ENCODE peak calls at places on chromosomes 4 and X, in five cellular contexts. M is upper lobe of left lung, K is adipocyte, W is A549, A is HCT116. C is an unnamed sample. For H3K4me1, the result is how much of the 10 kb centered on the place peaks cover.

GRCh38 chrX:151988706-151989299 is 14.3 kb upstream of the GABRE start:
- DNase-seq in M (no peak), K (no peak), W (no peak), A (no peak), C (no peak)

GRCh38 chrX:39497717-39498265 is 600.0 kb downstream of the BCOR start:
- DNase-seq in M (peak), K (no peak), W (no peak), A (no peak), C (no peak)

GRCh38 chr4:74583757-74584156 is 138.8 kb downstream of the AREG start:
- DNase-seq in M (no peak), K (peak), W (no peak), A (no peak), C (peak)

GRCh38 chr4:78331965-78332364 is 219.6 kb upstream of the ANXA3 start:
- DNase-seq in M (no peak), K (no peak), W (no peak), A (no peak), C (no peak)

GRCh38 chr4:118734491-118735205 is 49.5 kb downstream of the METTL14 start:
- DNase-seq in M (no peak), K (peak), W (no peak), A (no peak), C (no peak)

GRCh38 chrX:3175659-3176438 is 134.6 kb downstream of the ARSF start:
- DNase-seq in M (no peak), K (peak), W (no peak), A (no peak), C (peak)

GRCh38 chr4:100189820-100190642 is at the start of gene DDIT4L:
- DNase-seq in M (peak), K (peak), W (peak), A (peak), C (peak)

GRCh38 chrX:1448793-1449580 is 3.7 kb downstream of the ASMTL start:
- DNase-seq in M (peak), K (no peak), W (no peak), A (no peak), C (no peak)

GRCh38 chrX:3548743-3549441 is 164.6 kb downstream of the PRKX start:
- DNase-seq in M (no peak), K (peak), W (peak), A (peak), C (peak)

GRCh38 chrX:148500428-148501120 is at the start of gene AFF2:
- DNase-seq in M (peak), K (peak), W (peak), A (no peak), C (peak)

GRCh38 chr4:95044204-95044848 is 286.6 kb downstream of the BMPR1B start:
- DNase-seq in M (no peak), K (no peak), W (no peak), A (no peak), C (no peak)

GRCh38 chrX:48976086-48976485 is 4.4 kb upstream of the KCND1 start:
- DNase-seq in M (no peak), K (no peak), W (no peak), A (no peak), C (no peak)

GRCh38 chr4:57071340-57071739 is 38.8 kb downstream of the IGFBP7 start:
- DNase-seq in M (no peak), K (peak), W (no peak), A (no peak), C (peak)

GRCh38 chr4:90293320-90293719 is 166.1 kb downstream of the CCSER1 start:
- DNase-seq in M (no peak), K (peak), W (no peak), A (no peak), C (peak)

GRCh38 chr4:120088507-120088906 is 21.9 kb upstream of the MAD2L1 start:
- DNase-seq in M (no peak), K (no peak), W (no peak), A (no peak), C (peak)

DNA sequence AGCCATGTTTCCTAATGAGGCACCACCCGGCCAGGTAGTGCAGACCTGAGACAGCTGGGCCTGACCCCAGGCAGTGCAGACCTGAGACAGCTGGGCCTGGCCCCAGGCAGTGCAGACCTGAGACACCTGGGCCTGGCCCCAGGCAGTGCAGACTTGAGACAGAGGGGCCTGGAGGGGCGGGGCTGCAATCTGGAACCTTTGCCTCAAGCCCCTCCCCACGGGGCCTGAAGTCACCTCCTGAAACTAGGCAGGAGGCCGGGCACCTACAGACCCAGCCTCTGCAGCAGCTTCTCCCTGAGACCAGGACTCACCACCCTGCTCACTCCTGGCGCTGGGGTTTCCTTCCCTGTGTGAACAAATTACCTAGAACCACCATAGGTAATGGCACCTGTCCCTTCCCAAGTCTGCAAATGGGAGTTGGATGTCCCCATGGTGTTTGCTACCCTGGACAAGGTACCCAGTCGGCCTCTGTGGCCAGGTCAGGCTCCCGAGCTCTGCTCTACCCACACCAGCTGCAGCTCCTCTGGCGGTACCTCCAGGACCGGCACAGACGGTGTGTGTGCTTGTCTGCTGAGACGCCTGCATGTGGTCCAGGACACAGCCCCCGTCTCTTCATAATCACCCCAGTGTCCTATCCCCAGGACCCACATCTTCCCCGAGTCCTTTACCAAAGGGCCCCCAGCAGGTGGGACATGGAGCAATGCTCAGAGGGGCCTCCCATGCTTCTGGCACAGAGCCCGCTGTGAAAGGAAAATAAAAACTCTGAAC is 53.1 kb upstream of the C4orf50 start:
- DNase-seq in M (no peak), K (no peak), W (no peak), A (no peak), C (no peak)
- H3K4me1 ChIP-seq in M (under half), K (under half), W (under half), A (under half), C (under half)

GRCh38 chr4:6205973-6206372 is 5.6 kb upstream of the JAKMIP1 start:
- DNase-seq in M (no peak), K (no peak), W (no peak), A (no peak), C (no peak)
- H3K4me1 ChIP-seq in M (under half), K (under half), W (under half), A (under half), C (under half)

GRCh38 chrX:111165902-111166301 is 69.9 kb downstream of the PAK3 start:
- DNase-seq in M (no peak), K (no peak), W (no peak), A (no peak), C (no peak)
- H3K4me1 ChIP-seq in M (under half), K (under half), W (under half), A (under half), C (under half)

GRCh38 chrX:45781901-45782553 is 581.4 kb upstream of the DIPK2B start:
- DNase-seq in M (no peak), K (peak), W (peak), A (no peak), C (peak)
- H3K4me1 ChIP-seq in M (under half), K (under half), W (half or more), A (half or more), C (under half)

GRCh38 chr4:153571006-153571545 is 104.9 kb downstream of the TMEM131L start:
- DNase-seq in M (no peak), K (no peak), W (no peak), A (no peak), C (no peak)
- H3K4me1 ChIP-seq in M (under half), K (under half), W (under half), A (under half), C (under half)

DNA sequence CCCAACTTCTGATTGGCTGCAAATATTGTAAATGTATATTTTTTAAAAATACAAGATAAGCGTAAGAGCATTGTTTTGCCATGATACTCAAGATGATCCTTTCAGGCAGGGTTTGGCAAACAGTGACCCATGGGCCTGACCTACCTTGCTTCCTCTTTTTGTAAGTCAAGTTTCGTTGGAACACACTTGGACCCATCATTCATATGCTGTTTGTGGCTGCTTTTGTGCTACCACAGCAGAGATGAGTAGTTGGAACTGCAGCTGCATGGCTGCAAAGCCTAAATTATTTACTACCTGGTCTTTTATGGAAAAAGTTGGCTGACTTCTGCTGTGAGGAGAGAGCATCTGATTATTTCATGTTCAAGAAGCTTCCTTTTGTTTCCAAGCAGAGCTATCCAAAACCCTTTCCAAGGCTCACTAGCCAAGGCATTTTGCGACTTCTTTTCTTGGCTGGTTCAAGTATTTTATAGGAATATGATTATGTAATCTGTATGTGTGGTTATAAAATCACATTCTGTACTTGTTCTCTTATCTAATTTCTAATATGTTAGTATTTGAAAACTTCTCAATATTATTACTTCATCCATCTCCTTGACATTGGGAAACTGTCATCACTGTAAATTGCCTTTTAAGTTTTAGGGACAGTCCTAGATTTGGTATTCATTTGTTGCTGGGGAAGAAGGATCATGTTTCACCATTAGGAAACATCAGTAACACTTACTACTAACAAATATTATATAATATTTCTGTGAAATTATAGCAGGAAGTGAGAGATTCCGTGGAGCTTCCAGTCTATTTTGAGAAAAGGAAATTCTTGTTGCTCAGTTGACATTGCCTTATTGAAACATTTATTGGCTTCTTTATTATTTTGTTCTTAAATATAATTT is 109.2 kb downstream of the ARHGAP10 start:
- DNase-seq in M (no peak), K (no peak), W (no peak), A (no peak), C (no peak)
- H3K4me1 ChIP-seq in M (under half), K (under half), W (under half), A (under half), C (under half)

DNA sequence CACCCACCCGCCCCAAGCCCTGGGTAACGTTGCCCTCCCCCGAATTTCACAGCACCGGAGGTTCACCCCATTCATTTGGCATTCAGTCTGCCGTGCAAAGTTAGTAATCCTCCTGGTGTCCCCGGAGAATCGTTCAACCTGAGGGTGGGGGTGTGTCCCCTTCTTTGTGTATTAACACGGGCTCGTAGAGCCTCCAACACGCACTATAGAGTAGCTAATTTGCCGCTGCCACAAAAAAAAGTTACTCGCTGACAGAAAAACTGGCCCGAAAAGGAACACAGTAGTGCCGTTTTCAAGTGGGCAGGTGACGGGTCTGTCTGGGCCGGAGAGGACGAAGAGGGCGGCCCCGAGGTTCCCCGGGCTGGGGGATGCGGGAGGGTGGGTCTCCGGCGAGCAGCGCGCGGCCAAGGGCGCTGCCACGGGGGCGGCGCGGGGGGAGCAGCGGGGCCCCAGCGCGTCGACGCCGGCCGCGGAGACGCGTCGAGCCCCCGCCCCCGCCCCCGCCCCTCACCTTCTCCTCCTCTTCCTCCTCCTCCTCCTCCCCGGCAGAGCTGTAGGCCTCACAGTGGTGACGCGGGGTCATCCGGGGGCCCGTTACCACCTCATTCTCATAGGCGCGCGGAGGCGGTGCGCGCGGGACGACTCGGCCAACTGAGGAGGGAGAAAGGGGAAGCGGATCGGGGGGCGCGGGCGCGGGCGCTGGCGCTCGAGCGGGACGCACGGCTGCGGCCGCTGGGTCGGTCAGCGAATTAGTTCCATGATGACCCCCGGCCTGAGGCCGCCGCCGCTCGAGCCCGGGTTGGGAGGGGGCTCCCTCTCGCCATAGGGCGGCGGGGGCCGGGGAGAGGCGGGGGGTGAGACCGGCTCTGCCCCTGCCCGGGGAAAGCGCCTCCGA is 581 bp downstream of the CCNI start:
- DNase-seq in M (peak), K (peak), W (no peak), A (no peak), C (peak)
- H3K4me1 ChIP-seq in M (under half), K (under half), W (under half), A (under half), C (under half)

GRCh38 chrX:50707955-50708694 is 105.9 kb downstream of the SHROOM4 start:
- DNase-seq in M (no peak), K (peak), W (no peak), A (no peak), C (no peak)
- H3K4me1 ChIP-seq in M (under half), K (under half), W (under half), A (under half), C (under half)

GRCh38 chr4:104420766-104421165 is 73.9 kb downstream of the CXXC4 start:
- DNase-seq in M (no peak), K (no peak), W (no peak), A (no peak), C (no peak)

GRCh38 chr4:104421576-104421975 is 73.1 kb downstream of the CXXC4 start:
- DNase-seq in M (no peak), K (no peak), W (no peak), A (no peak), C (no peak)

GRCh38 chr4:104417483-104417882 is 77.2 kb downstream of the CXXC4 start:
- DNase-seq in M (no peak), K (no peak), W (no peak), A (no peak), C (no peak)

GRCh38 chr4:104416725-104417363 is 77.8 kb downstream of the CXXC4 start:
- DNase-seq in M (no peak), K (no peak), W (no peak), A (no peak), C (no peak)

GRCh38 chr4:104418313-104418712 is 76.4 kb downstream of the CXXC4 start:
- DNase-seq in M (no peak), K (no peak), W (no peak), A (peak), C (no peak)
- H3K4me1 ChIP-seq in M (under half), K (under half), W (under half), A (under half), C (under half)

GRCh38 chr4:113684534-113685091 is 76.9 kb downstream of the CAMK2D start:
- DNase-seq in M (peak), K (peak), W (peak), A (no peak), C (peak)
- H3K4me1 ChIP-seq in M (under half), K (half or more), W (under half), A (under half), C (under half)

C was measured in GM23248.